ENCODE peak calls at places on chromosomes 5 and 9, in four cellular contexts. One of them, this sample, is unnamed.

GRCh38 chr5:157478726-157479125 is 18.7 kb downstream of the NIPAL4 start:
- DNase-seq in HFFc6: no peak
- DNase-seq in ascending aorta: no peak
- DNase-seq in GM13976: no peak
- DNase-seq in this sample: no peak

GRCh38 chr5:178437296-178438075 is 152.7 kb downstream of the COL23A1 start:
- DNase-seq in ascending aorta: no peak
- DNase-seq in HFFc6: no peak
- DNase-seq in GM13976: no peak
- DNase-seq in this sample: no peak

GRCh38 chr9:103041961-103042360 is 46.8 kb downstream of the CYLC2 start:
- DNase-seq in ascending aorta: no peak
- DNase-seq in GM13976: no peak
- DNase-seq in HFFc6: no peak
- DNase-seq in this sample: no peak

GRCh38 chr9:80699551-80699998 is 989.8 kb downstream of the TLE1 start:
- DNase-seq in HFFc6: no peak
- DNase-seq in GM13976: no peak
- DNase-seq in ascending aorta: no peak
- DNase-seq in this sample: no peak

GRCh38 chr9:15231788-15232635 is 75.0 kb downstream of the TTC39B start:
- DNase-seq in HFFc6: no peak
- DNase-seq in ascending aorta: no peak
- DNase-seq in GM13976: peak
- DNase-seq in this sample: peak

GRCh38 chr9:2879803-2880202 is 35.9 kb upstream of the PUM3 start:
- DNase-seq in HFFc6: no peak
- DNase-seq in GM13976: no peak
- DNase-seq in ascending aorta: no peak
- DNase-seq in this sample: no peak

GRCh38 chr5:176693477-176693851 is 46.2 kb downstream of the TSPAN17 start:
- DNase-seq in HFFc6: no peak
- DNase-seq in GM13976: no peak
- DNase-seq in ascending aorta: no peak
- DNase-seq in this sample: no peak

GRCh38 chr5:128905225-128906110 is 59.8 kb upstream of the SLC27A6 start:
- DNase-seq in HFFc6: peak
- DNase-seq in GM13976: peak
- DNase-seq in ascending aorta: no peak
- DNase-seq in this sample: peak

GRCh38 chr9:71968541-71969090 is 57.2 kb downstream of the C9orf85 start:
- DNase-seq in ascending aorta: no peak
- DNase-seq in GM13976: no peak
- DNase-seq in HFFc6: no peak
- DNase-seq in this sample: no peak

GRCh38 chr5:60066502-60066901 is 173.0 kb upstream of the PDE4D start:
- DNase-seq in ascending aorta: no peak
- DNase-seq in GM13976: no peak
- DNase-seq in HFFc6: peak
- DNase-seq in this sample: no peak

GRCh38 chr5:64166201-64166959 is 737 bp downstream of the RNF180 start:
- DNase-seq in HFFc6: no peak
- DNase-seq in ascending aorta: no peak
- DNase-seq in GM13976: peak
- DNase-seq in this sample: peak

GRCh38 chr9:37302277-37302676 is 120.2 kb upstream of the GRHPR start:
- DNase-seq in HFFc6: no peak
- DNase-seq in ascending aorta: no peak
- DNase-seq in GM13976: peak
- DNase-seq in this sample: no peak

GRCh38 chr5:124274949-124275348 is 471.5 kb downstream of the ZNF608 start:
- DNase-seq in GM13976: no peak
- DNase-seq in ascending aorta: no peak
- DNase-seq in HFFc6: no peak
- DNase-seq in this sample: no peak

GRCh38 chr9:14221119-14221518 is 92.8 kb downstream of the NFIB start:
- DNase-seq in GM13976: no peak
- DNase-seq in ascending aorta: no peak
- DNase-seq in HFFc6: peak
- DNase-seq in this sample: no peak

GRCh38 chr5:14491505-14491904 is 90.1 kb upstream of the OTULINL start:
- DNase-seq in ascending aorta: no peak
- DNase-seq in HFFc6: peak
- DNase-seq in GM13976: no peak
- DNase-seq in this sample: no peak

GRCh38 chr5:111227805-111228204 is 3.6 kb downstream of the CAMK4 start:
- DNase-seq in ascending aorta: no peak
- DNase-seq in HFFc6: no peak
- DNase-seq in GM13976: no peak
- DNase-seq in this sample: no peak

GRCh38 chr5:151523335-151523734 is 67.8 kb downstream of the FAT2 start:
- DNase-seq in ascending aorta: no peak
- DNase-seq in GM13976: peak
- DNase-seq in HFFc6: peak
- DNase-seq in this sample: peak

GRCh38 chr9:113581865-113582697 is 118.6 kb downstream of the RGS3 start:
- DNase-seq in ascending aorta: peak
- DNase-seq in HFFc6: peak
- DNase-seq in GM13976: peak
- DNase-seq in this sample: peak

GRCh38 chr9:112552229-112553050 is 65.8 kb downstream of the KIAA1958 start:
- DNase-seq in HFFc6: no peak
- DNase-seq in GM13976: no peak
- DNase-seq in ascending aorta: no peak
- DNase-seq in this sample: no peak

GRCh38 chr5:1208743-1209551 is 7.6 kb downstream of the SLC6A19 start:
- DNase-seq in GM13976: no peak
- DNase-seq in ascending aorta: no peak
- DNase-seq in HFFc6: no peak
- DNase-seq in this sample: peak

GRCh38 chr9:89312154-89312616 is 1.2 kb downstream of the CKS2 start:
- DNase-seq in HFFc6: no peak
- DNase-seq in GM13976: no peak
- DNase-seq in ascending aorta: no peak
- DNase-seq in this sample: no peak

GRCh38 chr5:156589859-156590216 is 260.3 kb upstream of the PPP1R2B start:
- DNase-seq in HFFc6: no peak
- DNase-seq in ascending aorta: no peak
- DNase-seq in GM13976: no peak
- DNase-seq in this sample: no peak

GRCh38 chr5:83077662-83078261 is 415 bp downstream of the XRCC4 start:
- DNase-seq in HFFc6: no peak
- DNase-seq in ascending aorta: no peak
- DNase-seq in GM13976: peak
- DNase-seq in this sample: no peak

GRCh38 chr5:16548115-16548514 is 68.7 kb downstream of the RETREG1 start:
- DNase-seq in ascending aorta: no peak
- DNase-seq in HFFc6: no peak
- DNase-seq in GM13976: no peak
- DNase-seq in this sample: no peak

GRCh38 chr5:54249210-54250028 is 61.0 kb downstream of the ARL15 start:
- DNase-seq in HFFc6: peak
- DNase-seq in ascending aorta: no peak
- DNase-seq in GM13976: peak
- DNase-seq in this sample: no peak

GRCh38 chr5:168104811-168105481 is 186.5 kb upstream of the WWC1 start:
- DNase-seq in HFFc6: no peak
- DNase-seq in GM13976: no peak
- DNase-seq in ascending aorta: no peak
- DNase-seq in this sample: no peak
- TF ChIP-seq CTCF in HFFc6: peak
- TF ChIP-seq CTCF in GM13976: no peak
- TF ChIP-seq CTCF in ascending aorta: no peak
- TF ChIP-seq CTCF in this sample: peak

GRCh38 chr5:27171696-27172362 is 133.4 kb upstream of the CDH9 start:
- DNase-seq in ascending aorta: no peak
- DNase-seq in GM13976: no peak
- DNase-seq in HFFc6: no peak
- DNase-seq in this sample: no peak
- TF ChIP-seq CTCF in ascending aorta: no peak
- TF ChIP-seq CTCF in GM13976: no peak
- TF ChIP-seq CTCF in HFFc6: no peak
- TF ChIP-seq CTCF in this sample: no peak

GRCh38 chr9:82467478-82467877 is 478.9 kb downstream of the SPATA31D1 start:
- DNase-seq in ascending aorta: no peak
- DNase-seq in HFFc6: no peak
- DNase-seq in GM13976: no peak
- DNase-seq in this sample: no peak

DNA sequence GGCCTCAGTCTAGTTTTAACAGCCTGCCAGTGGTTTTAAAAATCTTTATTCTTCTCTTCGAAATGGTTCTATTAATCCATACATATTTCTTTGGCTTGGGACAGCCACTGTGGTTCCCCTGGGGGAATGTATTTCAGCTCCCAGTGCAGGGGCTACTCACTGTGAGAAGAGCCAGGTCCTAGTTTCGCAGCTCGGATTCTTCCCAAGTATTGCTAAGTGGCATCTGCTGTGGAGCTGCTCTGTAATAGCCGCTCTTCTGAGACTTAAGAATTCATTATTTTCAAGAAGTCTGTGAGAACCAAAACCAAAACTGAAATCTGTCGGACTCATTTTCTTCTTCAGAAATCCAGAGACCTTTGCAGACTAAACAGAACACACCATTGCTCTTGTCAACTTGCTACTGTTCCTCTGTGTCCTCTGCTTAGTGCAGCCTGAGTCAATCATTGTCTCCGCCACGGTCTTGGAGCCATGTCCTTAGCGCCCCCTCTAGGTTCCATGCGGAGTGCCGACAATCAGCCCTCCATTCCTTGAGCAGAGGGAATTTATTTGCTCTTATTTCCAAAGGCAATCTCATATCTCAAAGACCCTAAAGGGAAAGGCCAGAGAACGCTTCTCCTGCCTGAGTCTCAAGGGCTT is 478.2 kb downstream of the SPATA31D1 start:
- DNase-seq in ascending aorta: no peak
- DNase-seq in GM13976: no peak
- DNase-seq in HFFc6: no peak
- DNase-seq in this sample: peak
- TF ChIP-seq CTCF in ascending aorta: peak
- TF ChIP-seq CTCF in GM13976: no peak
- TF ChIP-seq CTCF in HFFc6: peak
- TF ChIP-seq CTCF in this sample: peak

DNA sequence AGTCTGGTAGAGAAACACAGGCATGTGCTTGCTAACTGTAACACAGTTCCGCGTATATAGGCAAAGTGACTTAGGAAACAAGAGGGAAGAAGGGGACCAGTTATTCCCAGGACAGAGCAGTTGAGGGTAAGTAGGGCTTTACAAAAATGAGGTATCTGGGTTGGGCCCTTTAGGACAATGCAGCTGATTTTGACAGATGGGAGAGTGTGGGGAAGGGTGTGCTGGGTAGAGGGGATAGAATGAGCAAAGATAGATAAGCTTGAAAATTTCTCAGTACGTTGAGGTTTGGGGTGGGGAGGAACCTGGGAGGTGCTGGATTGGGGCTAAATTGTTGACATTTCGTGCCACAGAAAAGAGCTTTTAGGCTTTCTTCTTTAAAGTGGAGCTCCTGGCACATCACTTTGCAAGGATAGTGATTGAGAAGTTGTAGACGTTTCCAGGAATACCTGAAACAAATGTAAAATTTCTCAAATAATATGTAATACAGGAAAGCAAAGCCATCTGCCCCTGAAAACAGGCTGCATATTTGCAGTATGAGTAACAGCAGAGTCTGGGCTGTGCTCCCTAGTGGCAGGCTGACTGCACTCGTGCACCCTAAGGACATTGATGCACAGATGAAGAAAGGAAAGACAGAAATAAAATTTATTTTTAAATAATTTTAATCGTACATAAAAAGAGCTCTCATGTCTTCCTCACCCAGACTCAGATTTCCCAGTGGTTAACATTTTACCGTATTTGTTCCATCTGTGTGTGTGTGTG is 145.0 kb upstream of the DMRT1 start:
- DNase-seq in HFFc6: peak
- DNase-seq in ascending aorta: no peak
- DNase-seq in GM13976: no peak
- DNase-seq in this sample: no peak
- TF ChIP-seq CTCF in HFFc6: peak
- TF ChIP-seq CTCF in ascending aorta: no peak
- TF ChIP-seq CTCF in GM13976: no peak
- TF ChIP-seq CTCF in this sample: no peak

GRCh38 chr5:5179079-5179478 is 38.9 kb downstream of the ADAMTS16 start:
- DNase-seq in GM13976: no peak
- DNase-seq in HFFc6: no peak
- DNase-seq in ascending aorta: no peak
- DNase-seq in this sample: no peak
- TF ChIP-seq CTCF in GM13976: no peak
- TF ChIP-seq CTCF in HFFc6: no peak
- TF ChIP-seq CTCF in ascending aorta: no peak
- TF ChIP-seq CTCF in this sample: no peak

GRCh38 chr9:138016406-138017187 is 139.0 kb downstream of the CACNA1B start:
- DNase-seq in HFFc6: no peak
- DNase-seq in ascending aorta: no peak
- DNase-seq in GM13976: no peak
- DNase-seq in this sample: no peak

GRCh38 chr9:138014570-138014958 is 137.0 kb downstream of the CACNA1B start:
- DNase-seq in HFFc6: no peak
- DNase-seq in GM13976: no peak
- DNase-seq in ascending aorta: no peak
- DNase-seq in this sample: no peak

GRCh38 chr9:138013836-138014569 is 136.4 kb downstream of the CACNA1B start:
- DNase-seq in ascending aorta: no peak
- DNase-seq in GM13976: no peak
- DNase-seq in HFFc6: no peak
- DNase-seq in this sample: no peak

GRCh38 chr9:138017200-138017599 is 139.6 kb downstream of the CACNA1B start:
- DNase-seq in HFFc6: no peak
- DNase-seq in ascending aorta: no peak
- DNase-seq in GM13976: no peak
- DNase-seq in this sample: no peak

GRCh38 chr9:138015021-138015829 is 137.6 kb downstream of the CACNA1B start:
- DNase-seq in GM13976: no peak
- DNase-seq in HFFc6: no peak
- DNase-seq in ascending aorta: no peak
- DNase-seq in this sample: no peak
- TF ChIP-seq CTCF in GM13976: no peak
- TF ChIP-seq CTCF in HFFc6: no peak
- TF ChIP-seq CTCF in ascending aorta: no peak
- TF ChIP-seq CTCF in this sample: no peak